ENCODE peak calls at places on chromosomes 2 and 18, in five cellular contexts. One of them, this sample, is unnamed.

GRCh38 chr2:54074636-54075341 is 40.6 kb upstream of the ACYP2 start:
- DNase-seq in central memory CD8-positive, alpha-beta T cell: no peak
- DNase-seq in NCI-H2029 treated with DMSO at 0.1 percent for 48 hours: no peak
- DNase-seq in midbrain: no peak
- DNase-seq in NCI-H2107: no peak
- DNase-seq in this sample: no peak

GRCh38 chr18:27595121-27595848 is 410.2 kb upstream of the CHST9 start:
- DNase-seq in central memory CD8-positive, alpha-beta T cell: no peak
- DNase-seq in NCI-H2029 treated with DMSO at 0.1 percent for 48 hours: no peak
- DNase-seq in midbrain: peak
- DNase-seq in NCI-H2107: no peak
- DNase-seq in this sample: no peak

GRCh38 chr2:42429352-42429751 is 64.4 kb downstream of the KCNG3 start:
- DNase-seq in central memory CD8-positive, alpha-beta T cell: no peak
- DNase-seq in NCI-H2029 treated with DMSO at 0.1 percent for 48 hours: no peak
- DNase-seq in midbrain: no peak
- DNase-seq in NCI-H2107: no peak
- DNase-seq in this sample: no peak

GRCh38 chr2:190362894-190363293 is 19.5 kb downstream of the INPP1 start:
- DNase-seq in central memory CD8-positive, alpha-beta T cell: no peak
- DNase-seq in NCI-H2029 treated with DMSO at 0.1 percent for 48 hours: no peak
- DNase-seq in midbrain: no peak
- DNase-seq in NCI-H2107: no peak
- DNase-seq in this sample: no peak

GRCh38 chr2:164589522-164589921 is 31.8 kb downstream of the GRB14 start:
- DNase-seq in central memory CD8-positive, alpha-beta T cell: no peak
- DNase-seq in NCI-H2029 treated with DMSO at 0.1 percent for 48 hours: no peak
- DNase-seq in midbrain: no peak
- DNase-seq in NCI-H2107: no peak
- DNase-seq in this sample: no peak

GRCh38 chr2:105325389-105325963 is 4.1 kb downstream of the TGFBRAP1 start:
- DNase-seq in central memory CD8-positive, alpha-beta T cell: no peak
- DNase-seq in NCI-H2029 treated with DMSO at 0.1 percent for 48 hours: no peak
- DNase-seq in midbrain: no peak
- DNase-seq in NCI-H2107: no peak
- DNase-seq in this sample: no peak

GRCh38 chr2:195407782-195408181 is 249.2 kb upstream of the SLC39A10 start:
- DNase-seq in central memory CD8-positive, alpha-beta T cell: no peak
- DNase-seq in NCI-H2029 treated with DMSO at 0.1 percent for 48 hours: no peak
- DNase-seq in midbrain: no peak
- DNase-seq in NCI-H2107: no peak
- DNase-seq in this sample: no peak

GRCh38 chr18:45793295-45793965 is 32.0 kb upstream of the SIGLEC15 start:
- DNase-seq in central memory CD8-positive, alpha-beta T cell: no peak
- DNase-seq in NCI-H2029 treated with DMSO at 0.1 percent for 48 hours: no peak
- DNase-seq in midbrain: no peak
- DNase-seq in NCI-H2107: no peak
- DNase-seq in this sample: no peak

GRCh38 chr2:200814276-200814815 is 2.6 kb downstream of the BZW1 start:
- DNase-seq in central memory CD8-positive, alpha-beta T cell: no peak
- DNase-seq in NCI-H2029 treated with DMSO at 0.1 percent for 48 hours: no peak
- DNase-seq in midbrain: no peak
- DNase-seq in NCI-H2107: no peak
- DNase-seq in this sample: no peak

GRCh38 chr2:57936216-57936615 is 110.4 kb upstream of the VRK2 start:
- DNase-seq in central memory CD8-positive, alpha-beta T cell: no peak
- DNase-seq in NCI-H2029 treated with DMSO at 0.1 percent for 48 hours: no peak
- DNase-seq in midbrain: no peak
- DNase-seq in NCI-H2107: no peak
- DNase-seq in this sample: no peak

GRCh38 chr2:40716879-40717278 is 265.0 kb upstream of the SLC8A1 start:
- DNase-seq in central memory CD8-positive, alpha-beta T cell: no peak
- DNase-seq in NCI-H2029 treated with DMSO at 0.1 percent for 48 hours: no peak
- DNase-seq in midbrain: no peak
- DNase-seq in NCI-H2107: no peak
- DNase-seq in this sample: no peak

GRCh38 chr2:18639756-18640453 is 50.5 kb upstream of the NT5C1B start:
- DNase-seq in central memory CD8-positive, alpha-beta T cell: no peak
- DNase-seq in NCI-H2029 treated with DMSO at 0.1 percent for 48 hours: no peak
- DNase-seq in midbrain: no peak
- DNase-seq in NCI-H2107: no peak
- DNase-seq in this sample: no peak

GRCh38 chr2:84482588-84482987 is 23.5 kb upstream of the SUCLG1 start:
- DNase-seq in central memory CD8-positive, alpha-beta T cell: no peak
- DNase-seq in NCI-H2029 treated with DMSO at 0.1 percent for 48 hours: no peak
- DNase-seq in midbrain: no peak
- DNase-seq in NCI-H2107: no peak
- DNase-seq in this sample: no peak

GRCh38 chr2:232592687-232593407 is 40.6 kb upstream of the EFHD1 start:
- DNase-seq in central memory CD8-positive, alpha-beta T cell: no peak
- DNase-seq in NCI-H2029 treated with DMSO at 0.1 percent for 48 hours: no peak
- DNase-seq in midbrain: no peak
- DNase-seq in NCI-H2107: no peak
- DNase-seq in this sample: no peak

GRCh38 chr2:200033939-200034338 is 78.6 kb downstream of the MAIP1 start:
- DNase-seq in central memory CD8-positive, alpha-beta T cell: no peak
- DNase-seq in NCI-H2029 treated with DMSO at 0.1 percent for 48 hours: no peak
- DNase-seq in midbrain: no peak
- DNase-seq in NCI-H2107: no peak
- DNase-seq in this sample: no peak

GRCh38 chr2:207694811-207695281 is 16.6 kb upstream of the CCNYL1 start:
- DNase-seq in central memory CD8-positive, alpha-beta T cell: no peak
- DNase-seq in NCI-H2029 treated with DMSO at 0.1 percent for 48 hours: no peak
- DNase-seq in midbrain: no peak
- DNase-seq in NCI-H2107: no peak
- DNase-seq in this sample: no peak

GRCh38 chr18:79611040-79611681 is 68.4 kb upstream of the CTDP1 start:
- DNase-seq in central memory CD8-positive, alpha-beta T cell: no peak
- DNase-seq in NCI-H2029 treated with DMSO at 0.1 percent for 48 hours: no peak
- DNase-seq in midbrain: no peak
- DNase-seq in NCI-H2107: no peak
- DNase-seq in this sample: no peak

GRCh38 chr2:150286730-150287362 is 200.6 kb downstream of the RND3 start:
- DNase-seq in central memory CD8-positive, alpha-beta T cell: no peak
- DNase-seq in NCI-H2029 treated with DMSO at 0.1 percent for 48 hours: no peak
- DNase-seq in midbrain: no peak
- DNase-seq in NCI-H2107: no peak
- DNase-seq in this sample: no peak

GRCh38 chr18:25830787-25831186 is 259.6 kb downstream of the SS18 start:
- DNase-seq in central memory CD8-positive, alpha-beta T cell: no peak
- DNase-seq in NCI-H2029 treated with DMSO at 0.1 percent for 48 hours: no peak
- DNase-seq in midbrain: peak
- DNase-seq in NCI-H2107: no peak
- DNase-seq in this sample: no peak

GRCh38 chr2:40220177-40220925 is 231.5 kb downstream of the SLC8A1 start:
- DNase-seq in central memory CD8-positive, alpha-beta T cell: no peak
- DNase-seq in NCI-H2029 treated with DMSO at 0.1 percent for 48 hours: no peak
- DNase-seq in midbrain: no peak
- DNase-seq in NCI-H2107: no peak
- DNase-seq in this sample: no peak

This sample was measured in germinal center.